ENCODE peak calls at places on chromosomes 2 and 18, in ten cellular contexts. E is neural progenitor cell, P is right lobe of liver, B is right atrium auricular region, O is psoas muscle, K is GM12878, F is heart right ventricle, J is heart left ventricle, S is tibial nerve, N is sigmoid colon. M is an unnamed sample. For H3K4me1 and H3K36me3, the result is how much of the 10 kb centered on the place peaks cover.

GRCh38 chr18:35045121-35045520 is 3.9 kb downstream of the MAPRE2 start:
- DNase-seq in O (no peak), B (no peak), S (no peak), K (no peak), J (no peak), N (no peak), P (no peak), F (no peak), E (no peak), M (no peak)

GRCh38 chr2:1742680-1743395 is 1.5 kb downstream of the PXDN start:
- DNase-seq in N (peak), J (peak), F (peak), O (peak), E (peak), S (peak), K (no peak), P (peak), B (peak), M (no peak)

GRCh38 chr2:156456616-156457015 is 20.4 kb downstream of the GPD2 start:
- DNase-seq in K (peak), F (no peak), B (no peak), O (no peak), P (no peak), E (no peak), J (no peak), S (no peak), N (no peak), M (no peak)

GRCh38 chr18:811192-812122 is 585 bp downstream of the YES1 start:
- DNase-seq in P (no peak), B (no peak), F (peak), K (no peak), J (peak), N (peak), O (peak), S (no peak), E (peak), M (peak)

GRCh38 chr2:151760139-151760650 is 25.9 kb upstream of the NEB start:
- DNase-seq in J (no peak), P (no peak), S (no peak), K (no peak), N (no peak), F (no peak), E (peak), B (no peak), O (peak), M (no peak)

GRCh38 chr2:53473236-53473635 is 294.4 kb upstream of the CHAC2 start:
- DNase-seq in S (no peak), N (no peak), J (no peak), B (no peak), P (no peak), E (peak), F (no peak), K (no peak), O (no peak), M (peak)

GRCh38 chr2:121955313-121956211 is 200.1 kb downstream of the TSN start:
- DNase-seq in E (no peak), B (no peak), O (no peak), N (no peak), J (no peak), F (no peak), K (no peak), P (no peak), S (no peak), M (no peak)

GRCh38 chr2:162090109-162090508 is 16.1 kb upstream of the DPP4 start:
- DNase-seq in N (no peak), J (no peak), S (no peak), E (peak), F (no peak), O (no peak), B (no peak), P (no peak), K (no peak), M (no peak)

GRCh38 chr2:120441351-120441700 is 95.4 kb downstream of the INHBB start:
- DNase-seq in N (no peak), B (no peak), F (no peak), P (no peak), S (no peak), J (no peak), K (no peak), E (peak), O (no peak), M (no peak)

GRCh38 chr2:77962943-77963342 is 440.8 kb upstream of the LRRTM4 start:
- DNase-seq in F (no peak), O (no peak), B (no peak), E (no peak), J (no peak), N (no peak), K (no peak), S (no peak), P (no peak), M (no peak)

GRCh38 chr2:182228741-182229140 is 198.1 kb downstream of the PDE1A start:
- DNase-seq in F (no peak), O (no peak), B (no peak), P (no peak), J (no peak), S (no peak), E (no peak), N (no peak), K (no peak), M (no peak)

GRCh38 chr2:64238799-64239198 is 94.6 kb upstream of the PELI1 start:
- DNase-seq in P (no peak), E (no peak), N (no peak), O (no peak), K (no peak), B (no peak), F (no peak), S (no peak), J (no peak), M (no peak)

GRCh38 chr18:44232500-44232899 is 448.2 kb upstream of the SETBP1 start:
- DNase-seq in N (no peak), P (no peak), J (no peak), O (no peak), B (no peak), E (no peak), S (no peak), F (no peak), K (no peak), M (no peak)

GRCh38 chr2:59790186-59791142 is 763.0 kb downstream of the BCL11A start:
- DNase-seq in F (no peak), B (no peak), N (no peak), E (no peak), S (no peak), K (no peak), J (no peak), O (no peak), P (no peak), M (peak)

GRCh38 chr2:173658946-173659371 is 304.3 kb downstream of the CDCA7 start:
- DNase-seq in F (no peak), P (no peak), S (no peak), J (no peak), B (no peak), K (no peak), E (no peak), O (no peak), N (no peak), M (no peak)

GRCh38 chr2:143607446-143608110 is 478.4 kb downstream of the ARHGAP15 start:
- DNase-seq in O (no peak), B (no peak), F (no peak), E (peak), P (no peak), K (no peak), N (no peak), J (no peak), S (no peak), M (peak)

GRCh38 chr2:138219961-138220360 is 255.7 kb downstream of the HNMT start:
- DNase-seq in S (no peak), N (no peak), F (no peak), E (no peak), O (no peak), K (no peak), P (no peak), B (no peak), J (no peak), M (no peak)

GRCh38 chr2:168706806-168707205 is 95.6 kb upstream of the NOSTRIN start:
- DNase-seq in F (no peak), K (no peak), J (no peak), S (no peak), N (no peak), P (no peak), E (no peak), O (no peak), B (no peak), M (no peak)

GRCh38 chr2:142415461-142415860 is 284.6 kb upstream of the LRP1B start:
- DNase-seq in F (no peak), E (no peak), B (no peak), S (no peak), P (peak), O (no peak), K (no peak), N (no peak), J (no peak), M (no peak)

GRCh38 chr2:46229134-46230063 is 67.8 kb upstream of the EPAS1 start:
- DNase-seq in B (no peak), E (peak), J (no peak), F (no peak), N (no peak), O (no peak), K (peak), S (no peak), P (no peak), M (no peak)

GRCh38 chr2:83364264-83364663 is 1094.8 kb downstream of the SUCLG1 start:
- DNase-seq in B (no peak), K (no peak), E (no peak), J (no peak), N (no peak), F (no peak), P (no peak), S (no peak), O (no peak), M (no peak)

GRCh38 chr2:168253379-168253778 is 6.0 kb upstream of the STK39 start:
- DNase-seq in J (no peak), E (no peak), K (no peak), F (no peak), B (no peak), P (no peak), N (no peak), S (no peak), O (no peak), M (no peak)

GRCh38 chr2:231411871-231412615 is 16.5 kb downstream of the B3GNT7 start:
- DNase-seq in J (peak), N (peak), K (no peak), E (peak), P (peak), F (peak), S (peak), B (peak), O (peak), M (peak)

GRCh38 chr2:237558918-237559645 is 7.3 kb upstream of the PRLH start:
- DNase-seq in O (peak), J (no peak), S (peak), N (peak), K (no peak), P (peak), E (no peak), F (peak), B (peak), M (no peak)

GRCh38 chr2:237556773-237557632 is 9.4 kb upstream of the PRLH start:
- DNase-seq in J (no peak), S (no peak), B (no peak), E (no peak), N (no peak), F (no peak), O (no peak), K (peak), P (no peak), M (no peak)

GRCh38 chr2:237555560-237555959 is 10.8 kb upstream of the PRLH start:
- DNase-seq in K (no peak), O (no peak), B (no peak), S (no peak), P (no peak), F (no peak), N (no peak), E (no peak), J (no peak), M (no peak)

GRCh38 chr2:237561221-237561620 is 5.2 kb upstream of the PRLH start:
- DNase-seq in F (no peak), N (no peak), B (no peak), O (no peak), K (no peak), S (no peak), J (no peak), E (no peak), P (peak), M (no peak)

GRCh38 chr2:237557633-237558015 is 8.8 kb upstream of the PRLH start:
- DNase-seq in B (no peak), K (no peak), E (no peak), F (no peak), O (no peak), N (no peak), P (no peak), J (no peak), S (no peak), M (no peak)
- H3K4me3 ChIP-seq in B (no peak), K (peak), E (no peak), F (no peak), O (no peak), N (no peak), P (no peak), J (no peak), S (no peak), M (no peak)

GRCh38 chr2:190973726-190974628 is 40.0 kb downstream of the STAT1 start:
- DNase-seq in P (no peak), N (no peak), B (no peak), J (no peak), F (no peak), O (no peak), S (no peak), E (no peak), K (no peak), M (no peak)
- H3K4me1 ChIP-seq in P (under half), N (under half), B (under half), J (under half), F (under half), O (under half), S (under half), E (under half), K (under half), M (under half)

GRCh38 chr2:47815764-47816163 is 32.8 kb downstream of the MSH6 start:
- DNase-seq in P (no peak), S (no peak), J (no peak), E (no peak), N (no peak), B (no peak), O (no peak), F (no peak), K (no peak), M (no peak)
- H3K36me3 ChIP-seq in P (under half), S (under half), J (half or more), E (under half), N (half or more), B (half or more), O (half or more), F (under half), K (under half), M (half or more)

GRCh38 chr18:55780591-55781071 is 192.6 kb upstream of the TCF4 start:
- DNase-seq in P (no peak), J (no peak), N (no peak), B (no peak), O (no peak), K (no peak), E (no peak), F (no peak), S (no peak), M (no peak)
- H3K4me3 ChIP-seq in P (peak), J (peak), N (peak), B (peak), O (peak), K (no peak), E (peak), F (peak), S (peak), M (peak)

DNA sequence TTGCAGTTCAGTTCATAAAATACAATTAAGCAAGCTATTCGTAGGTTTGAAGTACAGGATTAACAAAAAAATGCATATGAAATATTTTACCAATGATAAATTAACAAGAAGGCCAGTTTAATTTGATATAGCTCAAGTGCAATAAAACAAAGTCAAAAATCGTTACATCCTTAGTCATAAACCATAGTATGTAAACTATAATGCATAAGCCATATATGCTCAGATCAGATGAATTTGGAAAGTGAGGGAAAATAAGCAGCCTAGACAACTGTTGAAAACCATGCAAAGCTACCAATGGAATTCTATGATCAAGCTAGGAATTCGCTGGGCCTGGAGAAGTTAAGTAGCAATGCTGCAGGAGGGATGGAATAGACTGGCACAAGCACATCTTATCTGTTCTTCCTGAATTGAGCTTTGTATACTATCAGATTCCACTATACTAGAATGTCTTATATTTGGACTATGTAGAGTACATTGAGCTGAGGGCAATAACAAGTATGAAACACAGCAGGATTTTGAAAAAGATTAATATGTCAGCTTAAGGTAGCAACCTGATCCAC is 682.0 kb downstream of the IRS1 start:
- DNase-seq in N (no peak), P (no peak), O (no peak), K (no peak), E (no peak), B (no peak), J (no peak), S (no peak), F (no peak), M (no peak)
- H3K4me1 ChIP-seq in N (under half), P (under half), O (under half), K (under half), E (under half), B (under half), J (under half), S (under half), F (under half), M (under half)

DNA sequence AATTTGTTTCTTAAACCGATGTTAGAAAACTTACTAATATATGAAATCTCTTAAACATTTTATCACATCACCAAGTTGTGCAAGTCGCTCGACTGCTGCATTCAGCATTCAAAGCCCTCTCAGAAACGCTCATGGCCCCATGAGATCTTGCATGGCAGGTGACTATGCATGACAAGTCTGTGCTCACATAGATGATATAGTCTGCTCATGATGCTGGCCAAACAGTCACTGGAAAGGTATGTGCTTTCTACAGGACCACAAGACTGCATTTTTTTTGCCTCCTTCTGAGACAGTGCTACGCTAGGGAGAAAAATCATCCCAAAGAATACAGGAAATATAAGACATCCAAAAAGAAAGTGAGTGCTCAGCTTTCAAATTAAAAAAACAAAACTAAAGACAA is 98.3 kb upstream of the ZBTB14 start:
- DNase-seq in B (no peak), F (no peak), K (no peak), J (no peak), O (no peak), N (no peak), S (no peak), P (no peak), E (no peak), M (no peak)
- H3K36me3 ChIP-seq in B (under half), F (under half), K (under half), J (under half), O (under half), N (half or more), S (under half), P (under half), E (under half), M (under half)

GRCh38 chr2:10494351-10495066 is 46.4 kb upstream of the ODC1 start:
- DNase-seq in B (peak), K (no peak), J (no peak), E (no peak), F (no peak), O (no peak), N (no peak), P (no peak), S (no peak), M (no peak)
- H3K4me3 ChIP-seq in B (no peak), K (no peak), J (no peak), E (no peak), F (no peak), O (no peak), N (no peak), P (no peak), S (no peak), M (no peak)

DNA sequence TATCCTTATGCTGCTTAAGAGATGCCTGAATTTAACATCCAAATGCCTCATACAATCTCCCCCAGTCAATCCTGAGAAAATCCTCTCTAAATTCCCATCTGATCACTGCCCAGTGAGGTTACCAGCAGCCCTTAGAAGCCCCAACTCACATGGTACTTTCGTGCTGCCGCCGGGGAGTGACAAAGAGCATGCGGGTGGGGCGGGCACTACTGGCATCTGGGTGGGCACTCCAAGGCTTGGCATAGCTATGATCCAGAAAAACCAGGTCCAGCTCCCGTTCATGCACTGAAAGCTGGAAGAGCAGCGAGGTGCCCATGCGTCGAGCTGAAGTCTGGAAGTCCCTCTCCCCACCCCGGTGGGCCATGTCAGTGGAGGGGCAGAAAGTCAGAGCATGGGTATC is 1.3 kb downstream of the KANSL3 start:
- DNase-seq in J (no peak), O (no peak), N (no peak), F (peak), E (no peak), S (no peak), K (no peak), P (no peak), B (no peak), M (no peak)
- H3K4me1 ChIP-seq in J (under half), O (under half), N (under half), F (under half), E (under half), S (under half), K (under half), P (under half), B (under half), M (under half)

GRCh38 chr2:216206041-216206699 is 97.0 kb downstream of the XRCC5 start:
- DNase-seq in P (no peak), B (no peak), O (no peak), K (peak), F (no peak), S (no peak), E (no peak), J (no peak), N (no peak), M (no peak)
- H3K36me3 ChIP-seq in P (half or more), B (half or more), O (half or more), K (half or more), F (under half), S (under half), E (under half), J (half or more), N (half or more), M (half or more)